ENCODE peak calls at places on chromosomes 3 and 15, in six cellular contexts. One of them, this sample, is unnamed.

GRCh38 chr3:136473716-136474326 is 223.7 kb downstream of the PCCB start:
- DNase-seq in NCI-H460: no peak
- DNase-seq in ovary: no peak
- DNase-seq in T47D: no peak
- DNase-seq in H7: no peak
- DNase-seq in stomach: no peak
- DNase-seq in this sample: peak; percentile 41

GRCh38 chr15:90557147-90557546 is 27.4 kb downstream of the CRTC3 start:
- DNase-seq in ovary: no peak
- DNase-seq in H7: no peak
- DNase-seq in T47D: no peak
- DNase-seq in NCI-H460: no peak
- DNase-seq in stomach: no peak
- DNase-seq in this sample: no peak

GRCh38 chr3:171044828-171045793 is 18.6 kb upstream of the SLC2A2 start:
- DNase-seq in stomach: no peak
- DNase-seq in ovary: no peak
- DNase-seq in NCI-H460: no peak
- DNase-seq in H7: no peak
- DNase-seq in T47D: no peak
- DNase-seq in this sample: peak; percentile 99

GRCh38 chr15:98903377-98904018 is 104.1 kb downstream of the PGPEP1L start:
- DNase-seq in T47D: no peak
- DNase-seq in stomach: no peak
- DNase-seq in H7: no peak
- DNase-seq in NCI-H460: peak; percentile 86
- DNase-seq in ovary: no peak
- DNase-seq in this sample: peak; percentile 90

GRCh38 chr15:78129098-78130011 is 1.9 kb downstream of the CIB2 start:
- DNase-seq in stomach: no peak
- DNase-seq in NCI-H460: no peak
- DNase-seq in T47D: no peak
- DNase-seq in H7: peak; percentile 66
- DNase-seq in ovary: no peak
- DNase-seq in this sample: no peak

GRCh38 chr15:58473720-58474119 is 41.9 kb downstream of the LIPC start:
- DNase-seq in H7: no peak
- DNase-seq in stomach: no peak
- DNase-seq in T47D: no peak
- DNase-seq in ovary: no peak
- DNase-seq in NCI-H460: no peak
- DNase-seq in this sample: peak; percentile 92

GRCh38 chr3:12195231-12195630 is 36.5 kb upstream of the TIMP4 start:
- DNase-seq in stomach: no peak
- DNase-seq in H7: no peak
- DNase-seq in NCI-H460: no peak
- DNase-seq in T47D: no peak
- DNase-seq in ovary: no peak
- DNase-seq in this sample: no peak

GRCh38 chr3:49492969-49493368 is 22.9 kb downstream of the DAG1 start:
- DNase-seq in ovary: no peak
- DNase-seq in NCI-H460: no peak
- DNase-seq in H7: no peak
- DNase-seq in stomach: no peak
- DNase-seq in T47D: no peak
- DNase-seq in this sample: peak; percentile 78

GRCh38 chr3:120821426-120821825 is 78.9 kb downstream of the GTF2E1 start:
- DNase-seq in H7: no peak
- DNase-seq in NCI-H460: no peak
- DNase-seq in stomach: no peak
- DNase-seq in T47D: no peak
- DNase-seq in ovary: no peak
- DNase-seq in this sample: no peak

GRCh38 chr3:13616359-13616758 is 67.4 kb downstream of the FBLN2 start:
- DNase-seq in stomach: no peak
- DNase-seq in NCI-H460: no peak
- DNase-seq in T47D: no peak
- DNase-seq in H7: no peak
- DNase-seq in ovary: no peak
- DNase-seq in this sample: no peak

GRCh38 chr3:23809840-23810341 is 4.1 kb downstream of the UBE2E1 start:
- DNase-seq in NCI-H460: no peak
- DNase-seq in T47D: no peak
- DNase-seq in stomach: no peak
- DNase-seq in ovary: no peak
- DNase-seq in H7: peak; percentile 38
- DNase-seq in this sample: no peak

GRCh38 chr15:51227967-51228783 is 110.2 kb downstream of the CYP19A1 start:
- DNase-seq in H7: no peak
- DNase-seq in ovary: no peak
- DNase-seq in NCI-H460: peak; percentile 58
- DNase-seq in stomach: no peak
- DNase-seq in T47D: no peak
- DNase-seq in this sample: peak; percentile 79

GRCh38 chr3:45110185-45110833 is 35.9 kb downstream of the CDCP1 start:
- DNase-seq in stomach: no peak
- DNase-seq in T47D: no peak
- DNase-seq in H7: no peak
- DNase-seq in ovary: no peak
- DNase-seq in NCI-H460: no peak
- DNase-seq in this sample: peak; percentile 46

GRCh38 chr3:15271785-15272381 is 60.5 kb downstream of the SH3BP5 start:
- DNase-seq in stomach: peak; percentile 47
- DNase-seq in H7: no peak
- DNase-seq in T47D: no peak
- DNase-seq in NCI-H460: no peak
- DNase-seq in ovary: no peak
- DNase-seq in this sample: no peak

GRCh38 chr15:64019764-64020163 is 26.5 kb downstream of the DAPK2 start:
- DNase-seq in H7: no peak
- DNase-seq in T47D: no peak
- DNase-seq in NCI-H460: no peak
- DNase-seq in ovary: no peak
- DNase-seq in stomach: peak; percentile 77
- DNase-seq in this sample: no peak

GRCh38 chr3:65827076-65827475 is 211.6 kb downstream of the MAGI1 start:
- DNase-seq in NCI-H460: no peak
- DNase-seq in H7: no peak
- DNase-seq in T47D: no peak
- DNase-seq in ovary: no peak
- DNase-seq in stomach: no peak
- DNase-seq in this sample: no peak

GRCh38 chr3:172106989-172107388 is 67.6 kb downstream of the FNDC3B start:
- DNase-seq in stomach: peak; percentile 60
- DNase-seq in ovary: no peak
- DNase-seq in NCI-H460: no peak
- DNase-seq in H7: no peak
- DNase-seq in T47D: no peak
- DNase-seq in this sample: peak; percentile 56

GRCh38 chr3:190807719-190808375 is 54.6 kb downstream of the GMNC start:
- DNase-seq in H7: no peak
- DNase-seq in ovary: peak; percentile 23
- DNase-seq in T47D: no peak
- DNase-seq in NCI-H460: no peak
- DNase-seq in stomach: peak; percentile 96
- DNase-seq in this sample: peak; percentile 6

GRCh38 chr15:40815042-40815678 is 7.9 kb upstream of the DNAJC17 start:
- DNase-seq in T47D: peak; percentile 51
- DNase-seq in NCI-H460: no peak
- DNase-seq in H7: no peak
- DNase-seq in stomach: peak; percentile 37
- DNase-seq in ovary: peak; percentile 46
- DNase-seq in this sample: peak; percentile 33

GRCh38 chr3:55061619-55062018 is 133.8 kb upstream of the LRTM1 start:
- DNase-seq in stomach: no peak
- DNase-seq in NCI-H460: no peak
- DNase-seq in ovary: no peak
- DNase-seq in H7: no peak
- DNase-seq in T47D: no peak
- DNase-seq in this sample: no peak

GRCh38 chr3:36408146-36408545 is 27.8 kb downstream of the STAC start:
- DNase-seq in T47D: no peak
- DNase-seq in H7: peak; percentile 27
- DNase-seq in NCI-H460: no peak
- DNase-seq in ovary: no peak
- DNase-seq in stomach: no peak
- DNase-seq in this sample: no peak

GRCh38 chr3:56137406-56137805 is 330.9 kb downstream of the ERC2 start:
- DNase-seq in T47D: no peak
- DNase-seq in NCI-H460: no peak
- DNase-seq in stomach: no peak
- DNase-seq in H7: no peak
- DNase-seq in ovary: no peak
- DNase-seq in this sample: peak; percentile 33

GRCh38 chr3:187968883-187969580 is 184.9 kb upstream of the LPP start:
- DNase-seq in H7: no peak
- DNase-seq in NCI-H460: peak; percentile 47
- DNase-seq in stomach: no peak
- DNase-seq in T47D: no peak
- DNase-seq in ovary: no peak
- DNase-seq in this sample: peak; percentile 80

GRCh38 chr15:94042163-94042954 is 189.0 kb upstream of the MCTP2 start:
- DNase-seq in stomach: no peak
- DNase-seq in H7: no peak
- DNase-seq in ovary: no peak
- DNase-seq in T47D: no peak
- DNase-seq in NCI-H460: no peak
- DNase-seq in this sample: peak; percentile 82

GRCh38 chr15:39907216-39907615 is 12.8 kb downstream of the GPR176 start:
- DNase-seq in ovary: no peak
- DNase-seq in NCI-H460: no peak
- DNase-seq in H7: no peak
- DNase-seq in stomach: no peak
- DNase-seq in T47D: no peak
- DNase-seq in this sample: no peak

GRCh38 chr3:45729614-45730013 is 40.4 kb downstream of the SACM1L start:
- DNase-seq in T47D: no peak
- DNase-seq in stomach: no peak
- DNase-seq in ovary: no peak
- DNase-seq in H7: no peak
- DNase-seq in NCI-H460: no peak
- DNase-seq in this sample: no peak

GRCh38 chr15:90683876-90684275 is 33.3 kb upstream of the BLM start:
- DNase-seq in ovary: no peak
- DNase-seq in NCI-H460: no peak
- DNase-seq in stomach: no peak
- DNase-seq in T47D: no peak
- DNase-seq in H7: peak; percentile 15
- DNase-seq in this sample: no peak

GRCh38 chr3:33152363-33153360 is 38.8 kb downstream of the CRTAP start:
- DNase-seq in ovary: no peak
- DNase-seq in H7: no peak
- DNase-seq in stomach: no peak
- DNase-seq in T47D: no peak
- DNase-seq in NCI-H460: no peak
- DNase-seq in this sample: peak; percentile 27

GRCh38 chr3:123021986-123022510 is 5.5 kb downstream of the SEMA5B start:
- DNase-seq in ovary: no peak
- DNase-seq in H7: peak; percentile 51
- DNase-seq in T47D: no peak
- DNase-seq in stomach: no peak
- DNase-seq in NCI-H460: no peak
- DNase-seq in this sample: no peak

GRCh38 chr3:154428369-154429206 is 1.4 kb downstream of the GPR149 start:
- DNase-seq in ovary: no peak
- DNase-seq in H7: peak; percentile 58
- DNase-seq in stomach: no peak
- DNase-seq in NCI-H460: no peak
- DNase-seq in T47D: no peak
- DNase-seq in this sample: no peak